ENCODE peak calls at places on chromosome 17, in seven cellular contexts. One of them, this sample, is unnamed. For H3K36me3, the result is how much of the 10 kb centered on the place peaks cover.

GRCh38 chr17:59365383-59365981 is 34.0 kb downstream of the YPEL2 start:
- DNase-seq in heart right ventricle: no peak
- DNase-seq in HCT116: no peak
- DNase-seq in transverse colon: no peak
- DNase-seq in fibroblast of lung: no peak
- DNase-seq in ascending aorta: no peak
- DNase-seq in OCI-LY7: peak
- DNase-seq in this sample: no peak

GRCh38 chr17:47982645-47983440 is 11.9 kb downstream of the CDK5RAP3 start:
- DNase-seq in heart right ventricle: no peak
- DNase-seq in HCT116: no peak
- DNase-seq in transverse colon: no peak
- DNase-seq in fibroblast of lung: no peak
- DNase-seq in ascending aorta: no peak
- DNase-seq in OCI-LY7: no peak
- DNase-seq in this sample: no peak

GRCh38 chr17:76004750-76005262 is 4.2 kb downstream of the CDK3 start:
- DNase-seq in heart right ventricle: no peak
- DNase-seq in HCT116: no peak
- DNase-seq in transverse colon: no peak
- DNase-seq in fibroblast of lung: no peak
- DNase-seq in ascending aorta: no peak
- DNase-seq in OCI-LY7: no peak
- DNase-seq in this sample: peak

GRCh38 chr17:35240861-35241260 is 2.0 kb upstream of the SLFN5 start:
- DNase-seq in heart right ventricle: no peak
- DNase-seq in HCT116: no peak
- DNase-seq in transverse colon: no peak
- DNase-seq in fibroblast of lung: no peak
- DNase-seq in ascending aorta: no peak
- DNase-seq in OCI-LY7: no peak
- DNase-seq in this sample: no peak

GRCh38 chr17:9760336-9760735 is 31.1 kb downstream of the DHRS7C start:
- DNase-seq in heart right ventricle: no peak
- DNase-seq in HCT116: no peak
- DNase-seq in transverse colon: no peak
- DNase-seq in fibroblast of lung: no peak
- DNase-seq in ascending aorta: no peak
- DNase-seq in OCI-LY7: no peak
- DNase-seq in this sample: no peak

GRCh38 chr17:38420518-38420917 is 7.7 kb upstream of the ARHGAP23 start:
- DNase-seq in heart right ventricle: no peak
- DNase-seq in HCT116: no peak
- DNase-seq in transverse colon: no peak
- DNase-seq in fibroblast of lung: no peak
- DNase-seq in ascending aorta: no peak
- DNase-seq in OCI-LY7: no peak
- DNase-seq in this sample: no peak

GRCh38 chr17:11487469-11487868 is 110.8 kb upstream of the DNAH9 start:
- DNase-seq in heart right ventricle: no peak
- DNase-seq in HCT116: no peak
- DNase-seq in transverse colon: no peak
- DNase-seq in fibroblast of lung: no peak
- DNase-seq in ascending aorta: no peak
- DNase-seq in OCI-LY7: no peak
- DNase-seq in this sample: no peak

GRCh38 chr17:4543557-4544026 is 11.6 kb downstream of the MYBBP1A start:
- DNase-seq in heart right ventricle: no peak
- DNase-seq in HCT116: no peak
- DNase-seq in transverse colon: no peak
- DNase-seq in fibroblast of lung: no peak
- DNase-seq in ascending aorta: no peak
- DNase-seq in OCI-LY7: no peak
- DNase-seq in this sample: no peak

GRCh38 chr17:75832164-75832651 is 12.0 kb downstream of the UNC13D start:
- DNase-seq in heart right ventricle: no peak
- DNase-seq in HCT116: no peak
- DNase-seq in transverse colon: peak
- DNase-seq in fibroblast of lung: peak
- DNase-seq in ascending aorta: no peak
- DNase-seq in OCI-LY7: no peak
- DNase-seq in this sample: peak

GRCh38 chr17:17860761-17861107 is 23.9 kb upstream of the SREBF1 start:
- DNase-seq in heart right ventricle: no peak
- DNase-seq in HCT116: no peak
- DNase-seq in transverse colon: no peak
- DNase-seq in fibroblast of lung: no peak
- DNase-seq in ascending aorta: no peak
- DNase-seq in OCI-LY7: no peak
- DNase-seq in this sample: no peak

GRCh38 chr17:81448960-81449359 is 53.7 kb downstream of the BAHCC1 start:
- DNase-seq in heart right ventricle: no peak
- DNase-seq in HCT116: no peak
- DNase-seq in transverse colon: no peak
- DNase-seq in fibroblast of lung: no peak
- DNase-seq in ascending aorta: no peak
- DNase-seq in OCI-LY7: no peak
- DNase-seq in this sample: no peak

GRCh38 chr17:4001048-4001590 is 36.9 kb upstream of the ATP2A3 start:
- DNase-seq in heart right ventricle: no peak
- DNase-seq in HCT116: no peak
- DNase-seq in transverse colon: no peak
- DNase-seq in fibroblast of lung: no peak
- DNase-seq in ascending aorta: no peak
- DNase-seq in OCI-LY7: no peak
- DNase-seq in this sample: no peak

GRCh38 chr17:10370209-10370608 is 2.6 kb downstream of the MYH13 start:
- DNase-seq in heart right ventricle: no peak
- DNase-seq in HCT116: no peak
- DNase-seq in transverse colon: no peak
- DNase-seq in fibroblast of lung: no peak
- DNase-seq in ascending aorta: no peak
- DNase-seq in OCI-LY7: no peak
- DNase-seq in this sample: no peak

GRCh38 chr17:82840431-82840831 is 609 bp upstream of the ZNF750 start:
- DNase-seq in heart right ventricle: no peak
- DNase-seq in HCT116: no peak
- DNase-seq in transverse colon: no peak
- DNase-seq in fibroblast of lung: no peak
- DNase-seq in ascending aorta: no peak
- DNase-seq in OCI-LY7: no peak
- DNase-seq in this sample: no peak

GRCh38 chr17:40023590-40024292 is 8.5 kb downstream of the CSF3 start:
- DNase-seq in heart right ventricle: peak
- DNase-seq in HCT116: no peak
- DNase-seq in transverse colon: peak
- DNase-seq in fibroblast of lung: no peak
- DNase-seq in ascending aorta: no peak
- DNase-seq in OCI-LY7: no peak
- DNase-seq in this sample: peak

GRCh38 chr17:38464723-38465419 is 36.6 kb downstream of the ARHGAP23 start:
- DNase-seq in heart right ventricle: peak
- DNase-seq in HCT116: peak
- DNase-seq in transverse colon: peak
- DNase-seq in fibroblast of lung: peak
- DNase-seq in ascending aorta: peak
- DNase-seq in OCI-LY7: no peak
- DNase-seq in this sample: peak

GRCh38 chr17:82237083-82237745 is 8.4 kb downstream of the SLC16A3 start:
- DNase-seq in heart right ventricle: peak
- DNase-seq in HCT116: no peak
- DNase-seq in transverse colon: no peak
- DNase-seq in fibroblast of lung: no peak
- DNase-seq in ascending aorta: no peak
- DNase-seq in OCI-LY7: no peak
- DNase-seq in this sample: no peak

GRCh38 chr17:33169580-33170285 is 123.4 kb downstream of the ASIC2 start:
- DNase-seq in heart right ventricle: no peak
- DNase-seq in HCT116: no peak
- DNase-seq in transverse colon: no peak
- DNase-seq in fibroblast of lung: peak
- DNase-seq in ascending aorta: no peak
- DNase-seq in OCI-LY7: no peak
- DNase-seq in this sample: peak

GRCh38 chr17:57666946-57667345 is 78.2 kb downstream of the CCDC182 start:
- DNase-seq in heart right ventricle: no peak
- DNase-seq in HCT116: no peak
- DNase-seq in transverse colon: no peak
- DNase-seq in fibroblast of lung: no peak
- DNase-seq in ascending aorta: no peak
- DNase-seq in OCI-LY7: no peak
- DNase-seq in this sample: no peak
- H3K36me3 ChIP-seq in heart right ventricle: under half
- H3K36me3 ChIP-seq in HCT116: under half
- H3K36me3 ChIP-seq in transverse colon: under half
- H3K36me3 ChIP-seq in fibroblast of lung: under half
- H3K36me3 ChIP-seq in ascending aorta: under half
- H3K36me3 ChIP-seq in OCI-LY7: under half
- H3K36me3 ChIP-seq in this sample: under half

DNA sequence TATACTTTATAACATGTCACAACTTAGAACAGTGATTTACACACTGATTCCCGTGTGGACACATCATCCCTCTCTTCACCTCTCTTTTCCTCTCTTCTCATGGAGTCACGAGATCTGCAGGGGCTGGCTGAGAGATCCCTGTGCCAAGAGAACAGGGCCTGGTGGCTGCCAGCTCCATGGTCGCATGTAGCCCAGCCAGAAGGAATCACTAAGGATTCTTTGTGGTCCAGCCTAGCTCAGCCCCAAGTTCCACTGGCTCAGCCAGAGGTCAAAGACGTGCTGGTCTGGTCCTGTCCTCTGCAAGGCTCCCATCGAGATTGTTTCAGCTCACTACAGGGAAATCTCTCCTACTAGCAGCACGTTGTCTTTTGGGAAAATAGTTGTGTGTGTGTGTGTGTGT is 66.4 kb downstream of the NDEL1 start:
- DNase-seq in heart right ventricle: no peak
- DNase-seq in HCT116: no peak
- DNase-seq in transverse colon: no peak
- DNase-seq in fibroblast of lung: no peak
- DNase-seq in ascending aorta: no peak
- DNase-seq in OCI-LY7: no peak
- DNase-seq in this sample: no peak
- H3K4me3 ChIP-seq in heart right ventricle: no peak
- H3K4me3 ChIP-seq in HCT116: no peak
- H3K4me3 ChIP-seq in transverse colon: no peak
- H3K4me3 ChIP-seq in fibroblast of lung: no peak
- H3K4me3 ChIP-seq in ascending aorta: no peak
- H3K4me3 ChIP-seq in OCI-LY7: no peak
- H3K4me3 ChIP-seq in this sample: no peak

GRCh38 chr17:80291691-80292487 is 31.2 kb downstream of the RNF213 start:
- DNase-seq in heart right ventricle: no peak
- DNase-seq in HCT116: no peak
- DNase-seq in transverse colon: no peak
- DNase-seq in fibroblast of lung: peak
- DNase-seq in ascending aorta: no peak
- DNase-seq in OCI-LY7: no peak
- DNase-seq in this sample: no peak
- H3K36me3 ChIP-seq in heart right ventricle: half or more
- H3K36me3 ChIP-seq in HCT116: under half
- H3K36me3 ChIP-seq in transverse colon: under half
- H3K36me3 ChIP-seq in fibroblast of lung: under half
- H3K36me3 ChIP-seq in ascending aorta: half or more
- H3K36me3 ChIP-seq in OCI-LY7: under half
- H3K36me3 ChIP-seq in this sample: half or more

GRCh38 chr17:65833214-65833613 is 271.8 kb upstream of the AXIN2 start:
- DNase-seq in heart right ventricle: no peak
- DNase-seq in HCT116: no peak
- DNase-seq in transverse colon: no peak
- DNase-seq in fibroblast of lung: no peak
- DNase-seq in ascending aorta: no peak
- DNase-seq in OCI-LY7: no peak
- DNase-seq in this sample: no peak
- H3K4me3 ChIP-seq in heart right ventricle: no peak
- H3K4me3 ChIP-seq in HCT116: no peak
- H3K4me3 ChIP-seq in transverse colon: no peak
- H3K4me3 ChIP-seq in fibroblast of lung: no peak
- H3K4me3 ChIP-seq in ascending aorta: no peak
- H3K4me3 ChIP-seq in OCI-LY7: no peak
- H3K4me3 ChIP-seq in this sample: no peak

GRCh38 chr17:46028374-46028773 is 29.3 kb downstream of the STH start:
- DNase-seq in heart right ventricle: no peak
- DNase-seq in HCT116: no peak
- DNase-seq in transverse colon: no peak
- DNase-seq in fibroblast of lung: no peak
- DNase-seq in ascending aorta: no peak
- DNase-seq in OCI-LY7: no peak
- DNase-seq in this sample: no peak
- H3K36me3 ChIP-seq in heart right ventricle: half or more
- H3K36me3 ChIP-seq in HCT116: under half
- H3K36me3 ChIP-seq in transverse colon: under half
- H3K36me3 ChIP-seq in fibroblast of lung: under half
- H3K36me3 ChIP-seq in ascending aorta: under half
- H3K36me3 ChIP-seq in OCI-LY7: half or more
- H3K36me3 ChIP-seq in this sample: half or more

DNA sequence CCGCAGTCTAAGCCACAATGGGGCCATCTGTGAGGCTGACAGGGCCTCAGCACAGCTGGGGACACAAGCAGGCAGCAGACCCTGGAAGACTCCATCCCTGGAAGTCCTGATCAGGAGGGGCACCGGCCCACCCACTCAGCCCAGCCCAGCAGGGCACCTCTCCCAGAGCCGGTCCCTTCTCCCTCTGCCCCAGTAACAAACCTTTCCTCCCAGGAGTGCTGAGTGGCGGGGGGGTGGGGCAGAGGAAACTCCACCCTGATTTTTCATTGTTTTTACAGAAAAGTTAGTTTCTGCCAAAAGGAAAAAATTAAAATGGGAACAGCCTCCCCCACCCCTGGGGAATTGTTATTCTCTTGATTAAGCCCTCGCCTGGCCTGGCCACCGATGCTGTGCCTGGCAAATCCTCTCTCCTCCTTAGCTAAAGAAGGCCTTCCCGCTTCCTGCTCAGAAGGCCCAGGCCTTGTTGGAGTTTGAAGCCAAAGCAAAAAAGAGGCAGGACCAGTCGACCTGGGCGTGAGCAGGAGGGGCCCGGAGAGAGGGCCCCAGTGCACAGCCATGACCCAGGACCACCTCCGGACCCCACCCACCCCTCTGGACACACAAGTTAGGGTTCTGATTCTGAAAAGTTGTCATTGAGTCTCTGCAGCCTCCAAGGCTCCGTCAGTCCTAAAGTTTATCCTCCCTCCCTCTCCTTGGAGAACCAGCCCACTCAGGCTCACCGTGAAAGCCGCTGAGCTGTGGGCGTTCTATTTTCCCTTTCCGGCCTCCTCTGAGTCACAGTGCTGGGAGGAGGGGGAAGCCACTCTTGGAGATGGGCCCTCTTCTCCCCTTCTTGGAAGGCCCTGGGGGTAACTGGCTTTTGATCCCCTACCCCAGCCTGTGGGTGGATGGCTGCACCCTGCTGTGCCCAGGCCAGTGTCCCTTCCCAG is 128.4 kb upstream of the TNRC6C start:
- DNase-seq in heart right ventricle: peak
- DNase-seq in HCT116: no peak
- DNase-seq in transverse colon: no peak
- DNase-seq in fibroblast of lung: peak
- DNase-seq in ascending aorta: no peak
- DNase-seq in OCI-LY7: no peak
- DNase-seq in this sample: peak
- H3K4me3 ChIP-seq in heart right ventricle: no peak
- H3K4me3 ChIP-seq in HCT116: no peak
- H3K4me3 ChIP-seq in transverse colon: no peak
- H3K4me3 ChIP-seq in fibroblast of lung: no peak
- H3K4me3 ChIP-seq in ascending aorta: no peak
- H3K4me3 ChIP-seq in OCI-LY7: no peak
- H3K4me3 ChIP-seq in this sample: no peak

This sample was measured in MG63.